ENCODE peak calls at places on chromosome 4, in five cellular contexts. L is activated CD4-positive, alpha-beta T cell treated with anti-CD3 and anti-CD28 coated beads, Interleukin-2, amount 50 U/mL, for 24 hours; D is pancreas; G is naive thymus-derived CD8-positive, alpha-beta T cell; N is glutamatergic neuron. Z is an unnamed sample.

GRCh38 chr4:10173039-10173753 is 56.6 kb upstream of the WDR1 start:
- DNase-seq in L (no peak), D (no peak), G (no peak), N (no peak), Z (no peak)

GRCh38 chr4:55561884-55562283 is 15.2 kb upstream of the CLOCK start:
- DNase-seq in L (no peak), D (no peak), G (no peak), N (no peak), Z (peak)

GRCh38 chr4:174036111-174036510 is 247.4 kb downstream of the FBXO8 start:
- DNase-seq in L (no peak), D (no peak), G (no peak), N (no peak), Z (no peak)

GRCh38 chr4:112257098-112257497 is 25.5 kb downstream of the AP1AR start:
- DNase-seq in L (no peak), D (no peak), G (no peak), N (no peak), Z (no peak)

GRCh38 chr4:41119867-41120295 is 94.5 kb downstream of the APBB2 start:
- DNase-seq in L (no peak), D (no peak), G (no peak), N (no peak), Z (no peak)

GRCh38 chr4:6308890-6309643 is 39.4 kb downstream of the WFS1 start:
- DNase-seq in L (no peak), D (no peak), G (no peak), N (peak), Z (no peak)

GRCh38 chr4:153426207-153426886 is 39.8 kb upstream of the TMEM131L start:
- DNase-seq in L (no peak), D (no peak), G (peak), N (no peak), Z (peak)

GRCh38 chr4:184163813-184164212 is 53.9 kb downstream of the ENPP6 start:
- DNase-seq in L (no peak), D (peak), G (no peak), N (peak), Z (peak)

GRCh38 chr4:2535386-2536192 is 858 bp upstream of the FAM193A start:
- DNase-seq in L (peak), D (peak), G (peak), N (peak), Z (peak)

GRCh38 chr4:152981842-152982241 is 45.7 kb downstream of the FHDC1 start:
- DNase-seq in L (no peak), D (no peak), G (no peak), N (no peak), Z (no peak)